ENCODE peak calls at places on chromosomes 13 and 19, in ten cellular contexts. E is left ventricle myocardium inferior; D is T follicular helper cell; J is stromal cell of bone marrow; M is RPMI7951; R is omental fat pad; B is naive thymus-derived CD8-positive, alpha-beta T cell; P is nephron progenitor cell; N is GOT3; K is AML-193. C is an unnamed sample.

GRCh38 chr13:26128676-26129075 is 76.9 kb upstream of the SHISA2 start:
- DNase-seq in E (no peak), D (no peak), J (no peak), M (no peak), R (no peak), B (no peak), P (no peak), N (no peak), K (no peak), C (no peak)

GRCh38 chr19:32224371-32225244 is 120.8 kb upstream of the ZNF507 start:
- DNase-seq in E (peak; percentile 59), D (peak; percentile 14), J (peak; percentile 4), M (peak; percentile 41), R (no peak), B (peak; percentile 50), P (peak; percentile 87), N (no peak), K (peak; percentile 8), C (peak; percentile 40)

GRCh38 chr19:42253245-42254082 is 1.5 kb downstream of the ERF start:
- DNase-seq in E (peak; percentile 65), D (peak; percentile 56), J (no peak), M (peak; percentile 50), R (no peak), B (peak; percentile 54), P (peak; percentile 81), N (no peak), K (peak; percentile 27), C (peak; percentile 53)

GRCh38 chr19:3748965-3749364 is 12.5 kb downstream of the APBA3 start:
- DNase-seq in E (no peak), D (no peak), J (no peak), M (no peak), R (no peak), B (no peak), P (no peak), N (no peak), K (no peak), C (no peak)

GRCh38 chr13:96935971-96936370 is 58.3 kb downstream of the OXGR1 start:
- DNase-seq in E (no peak), D (no peak), J (no peak), M (no peak), R (no peak), B (no peak), P (no peak), N (no peak), K (no peak), C (no peak)

GRCh38 chr13:77521595-77522367 is 13.7 kb upstream of the SCEL start:
- DNase-seq in E (no peak), D (no peak), J (no peak), M (no peak), R (no peak), B (no peak), P (no peak), N (no peak), K (no peak), C (no peak)

GRCh38 chr13:110108348-110109139 is 198.4 kb downstream of the COL4A1 start:
- DNase-seq in E (peak; percentile 80), D (no peak), J (peak; percentile 75), M (peak; percentile 66), R (no peak), B (no peak), P (peak; percentile 67), N (peak; percentile 57), K (no peak), C (peak; percentile 23)

GRCh38 chr13:111046590-111047141 is 68.4 kb upstream of the ARHGEF7 start:
- DNase-seq in E (no peak), D (no peak), J (peak; percentile 48), M (peak; percentile 39), R (no peak), B (no peak), P (no peak), N (no peak), K (no peak), C (no peak)

GRCh38 chr13:59461411-59461810 is 702.3 kb downstream of the DIAPH3 start:
- DNase-seq in E (no peak), D (no peak), J (no peak), M (no peak), R (no peak), B (no peak), P (no peak), N (no peak), K (no peak), C (no peak)

GRCh38 chr19:39543477-39543857 is 3.5 kb upstream of the EID2 start:
- DNase-seq in E (no peak), D (no peak), J (no peak), M (no peak), R (no peak), B (no peak), P (no peak), N (no peak), K (no peak), C (no peak)

C was measured in cerebellar cortex.